ENCODE peak calls at places on chromosomes 12 and 14, in six cellular contexts. B, P, D, R, T and K are unnamed samples.

GRCh38 chr14:99476864-99477263 is 3.8 kb downstream of the SETD3 start:
- DNase-seq in P (no peak), R (no peak), B (no peak), D (no peak), T (no peak), K (no peak)

GRCh38 chr12:66688836-66689439 is 10.1 kb upstream of the GRIP1 start:
- DNase-seq in P (peak), B (peak), R (no peak), D (no peak), T (peak), K (peak)

GRCh38 chr14:89429206-89430091 is 12.4 kb upstream of the FOXN3 start:
- DNase-seq in D (no peak), B (peak), T (no peak), R (no peak), P (peak), K (no peak)

GRCh38 chr14:62189698-62190097 is 427.5 kb downstream of the SNAPC1 start:
- DNase-seq in D (no peak), R (no peak), B (peak), T (no peak), P (no peak), K (no peak)

GRCh38 chr14:74483321-74483720 is 9.8 kb downstream of the NPC2 start:
- DNase-seq in P (no peak), D (no peak), B (no peak), T (no peak), R (no peak), K (no peak)

GRCh38 chr14:24367506-24368214 is at the start of gene NFATC4:
- DNase-seq in B (no peak), P (no peak), R (peak), T (no peak), D (no peak), K (no peak)

GRCh38 chr12:3931206-3931605 is 58.0 kb upstream of the PARP11 start:
- DNase-seq in B (no peak), T (no peak), P (no peak), R (no peak), D (no peak), K (no peak)

GRCh38 chr12:121010860-121011259 is 5.4 kb downstream of the C12orf43 start:
- DNase-seq in R (no peak), T (no peak), P (no peak), B (no peak), D (no peak), K (no peak)

GRCh38 chr14:61128382-61129167 is 147.5 kb downstream of the SLC38A6 start:
- DNase-seq in B (no peak), P (no peak), R (no peak), T (no peak), D (no peak), K (no peak)

GRCh38 chr12:59023861-59024424 is 103.6 kb upstream of the LRIG3 start:
- DNase-seq in D (no peak), T (no peak), B (no peak), P (no peak), R (no peak), K (no peak)

GRCh38 chr14:75497191-75497590 is 25.1 kb upstream of the BATF start:
- DNase-seq in P (peak), R (no peak), T (no peak), D (no peak), B (no peak), K (no peak)

GRCh38 chr14:34059037-34059924 is 108.4 kb upstream of the EGLN3 start:
- DNase-seq in T (no peak), B (no peak), D (no peak), R (no peak), P (no peak), K (no peak)

GRCh38 chr14:33430414-33430813 is 491.7 kb downstream of the NPAS3 start:
- DNase-seq in R (no peak), P (no peak), D (no peak), B (no peak), T (no peak), K (no peak)

GRCh38 chr12:89225401-89225800 is 126.9 kb downstream of the DUSP6 start:
- DNase-seq in B (peak), T (peak), P (peak), R (peak), D (peak), K (no peak)

GRCh38 chr12:109111775-109112491 is 4.5 kb upstream of the ACACB start:
- DNase-seq in B (peak), P (peak), T (no peak), D (no peak), R (no peak), K (no peak)

GRCh38 chr12:99984271-99985128 is at the start of gene ANKS1B:
- DNase-seq in T (no peak), D (no peak), R (no peak), B (peak), P (peak), K (no peak)

GRCh38 chr12:4197922-4198763 is 75.4 kb upstream of the CCND2 start:
- DNase-seq in P (no peak), B (no peak), D (no peak), T (no peak), R (no peak), K (no peak)

GRCh38 chr12:104567832-104568490 is 111.2 kb downstream of the CHST11 start:
- DNase-seq in R (no peak), B (no peak), T (no peak), D (no peak), P (no peak), K (no peak)

GRCh38 chr14:36194645-36195044 is 18.1 kb upstream of the PTCSC3 start:
- DNase-seq in R (no peak), D (no peak), T (no peak), P (no peak), B (no peak), K (no peak)

GRCh38 chr12:57549909-57550627 is at the start of gene KIF5A:
- DNase-seq in R (no peak), D (no peak), B (no peak), P (peak), T (peak), K (no peak)

GRCh38 chr14:49853158-49853477 is 530 bp upstream of the NEMF start:
- DNase-seq in P (no peak), D (no peak), R (no peak), T (no peak), B (no peak), K (no peak)

GRCh38 chr12:29516431-29516875 is 19.0 kb upstream of the OVCH1 start:
- DNase-seq in P (no peak), T (no peak), R (peak), D (no peak), B (peak), K (no peak)